ENCODE peak calls at places on chromosomes 12 and 14, in four cellular contexts. A is RPMI8226, K is neural progenitor cell, M is EL. R is an unnamed sample.

GRCh38 chr12:26197832-26198231 is 2.5 kb downstream of the SSPN start:
- DNase-seq in A (peak), K (no peak), M (no peak), R (peak)

GRCh38 chr12:52242442-52243263 is 9.6 kb downstream of the KRT7 start:
- DNase-seq in A (no peak), K (no peak), M (no peak), R (no peak)

GRCh38 chr14:74257078-74257987 is 18.1 kb downstream of the VSX2 start:
- DNase-seq in A (peak), K (peak), M (peak), R (peak)

GRCh38 chr14:31336646-31337045 is 83.7 kb downstream of the HEATR5A start:
- DNase-seq in A (no peak), K (peak), M (peak), R (no peak)

GRCh38 chr14:22391908-22392307 is 197.1 kb downstream of the DAD1 start:
- DNase-seq in A (peak), K (peak), M (peak), R (peak)

GRCh38 chr14:76917759-76918175 is 91.6 kb downstream of the LRRC74A start:
- DNase-seq in A (no peak), K (no peak), M (no peak), R (peak)

GRCh38 chr14:69863083-69863482 is 16.1 kb upstream of the SMOC1 start:
- DNase-seq in A (no peak), K (no peak), M (no peak), R (no peak)

GRCh38 chr12:84411031-84411430 is 501.6 kb downstream of the SLC6A15 start:
- DNase-seq in A (no peak), K (no peak), M (no peak), R (peak)

GRCh38 chr12:111056618-111057521 is 136.5 kb upstream of the MYL2 start:
- DNase-seq in A (peak), K (no peak), M (no peak), R (no peak)

GRCh38 chr14:61260939-61261776 is 20.0 kb downstream of the TMEM30B start:
- DNase-seq in A (no peak), K (no peak), M (peak), R (peak)

GRCh38 chr14:64244279-64244678 is 49.9 kb downstream of the ESR2 start:
- DNase-seq in A (no peak), K (no peak), M (no peak), R (peak)

GRCh38 chr14:31659278-31659677 is 98.1 kb downstream of the NUBPL start:
- DNase-seq in A (no peak), K (no peak), M (no peak), R (no peak)

GRCh38 chr12:126198966-126199692 is 1133.9 kb downstream of the AACS start:
- DNase-seq in A (no peak), K (no peak), M (no peak), R (no peak)

GRCh38 chr12:132170094-132170636 is 25.9 kb downstream of the NOC4L start:
- DNase-seq in A (peak), K (no peak), M (peak), R (no peak)

GRCh38 chr12:24045816-24046257 is 96.4 kb upstream of the SOX5 start:
- DNase-seq in A (no peak), K (no peak), M (peak), R (peak)

GRCh38 chr14:56549721-56550120 is 29.9 kb upstream of the TMEM260 start:
- DNase-seq in A (no peak), K (no peak), M (no peak), R (no peak)

GRCh38 chr14:75070383-75070782 is 942 bp downstream of the ZC2HC1C start:
- DNase-seq in A (no peak), K (no peak), M (no peak), R (no peak)

GRCh38 chr12:126042286-126042685 is 977.1 kb downstream of the AACS start:
- DNase-seq in A (no peak), K (no peak), M (no peak), R (no peak)

GRCh38 chr12:69874606-69875005 is 49.6 kb downstream of the MYRFL start:
- DNase-seq in A (no peak), K (no peak), M (no peak), R (no peak)

GRCh38 chr14:103530831-103531230 is 1.8 kb downstream of the TRMT61A start:
- DNase-seq in A (no peak), K (no peak), M (no peak), R (no peak)